ENCODE peak calls at places on chromosomes 4 and X, in seven cellular contexts. E, B, V, W, A, R and H are unnamed samples.
A peak's percentile ranks its signal among the peaks of the same experiment; 100 is the strongest.

GRCh38 chr4:159505275-159505975 is 402.5 kb downstream of the RAPGEF2 start:
- DNase-seq in R (no peak), B (no peak), V (no peak), A (no peak), W (no peak), E (no peak), H (no peak)

GRCh38 chrX:12013220-12013619 is 125.1 kb upstream of the FRMPD4 start:
- DNase-seq in A (no peak), V (no peak), W (no peak), B (no peak), E (no peak), R (no peak), H (no peak)

GRCh38 chrX:9884031-9884779 is 83.0 kb upstream of the CLDN34 start:
- DNase-seq in B (no peak), W (no peak), V (no peak), R (no peak), E (no peak), A (no peak), H (no peak)

GRCh38 chr4:48261288-48261687 is 8.3 kb downstream of the TEC start:
- DNase-seq in W (no peak), V (no peak), A (no peak), B (no peak), R (no peak), E (no peak), H (no peak)

GRCh38 chr4:78654809-78655208 is 103.2 kb downstream of the ANXA3 start:
- DNase-seq in B (no peak), V (no peak), A (no peak), R (no peak), W (no peak), E (no peak), H (no peak)

GRCh38 chrX:119482497-119483480 is 14.5 kb downstream of the SLC25A5 start:
- DNase-seq in A (no peak), R (no peak), E (peak; percentile 78), V (peak; percentile 73), B (no peak), W (peak; percentile 71), H (peak; percentile 84)

GRCh38 chr4:163666335-163666888 is 171.9 kb downstream of the TMA16 start:
- DNase-seq in B (no peak), V (no peak), E (no peak), A (no peak), W (no peak), R (no peak), H (no peak)

GRCh38 chrX:118499295-118499694 is 3.7 kb downstream of the DOCK11 start:
- DNase-seq in A (no peak), W (no peak), E (peak; percentile 47), R (no peak), V (peak; percentile 39), B (no peak), H (no peak)

GRCh38 chrX:130694983-130695382 is 208.0 kb downstream of the ENOX2 start:
- DNase-seq in B (no peak), W (peak; percentile 41), R (no peak), E (no peak), A (no peak), V (no peak), H (no peak)

GRCh38 chr4:40736910-40737309 is 12.8 kb upstream of the NSUN7 start:
- DNase-seq in R (peak; percentile 21), B (peak; percentile 31), E (no peak), A (no peak), W (no peak), V (no peak), H (peak; percentile 9)

GRCh38 chr4:108165601-108166000 is 3.1 kb downstream of the LEF1 start:
- DNase-seq in E (no peak), A (no peak), V (no peak), R (no peak), W (no peak), B (no peak), H (no peak)

GRCh38 chr4:154626793-154627484 is 14.5 kb upstream of the FGG start:
- DNase-seq in R (peak; percentile 49), E (peak; percentile 80), W (peak; percentile 63), B (peak; percentile 63), V (peak; percentile 84), A (no peak), H (peak; percentile 32)

GRCh38 chrX:130120746-130121504 is 10.6 kb upstream of the ELF4 start:
- DNase-seq in W (peak; percentile 74), A (no peak), B (no peak), V (peak; percentile 77), E (peak; percentile 79), R (peak; percentile 33), H (peak; percentile 87)

GRCh38 chr4:165505991-165506779 is 127.4 kb downstream of the CPE start:
- DNase-seq in B (no peak), W (no peak), A (no peak), R (peak; percentile 69), E (no peak), V (no peak), H (no peak)

GRCh38 chrX:129980540-129981206 is 1.8 kb upstream of the BCORL1 start:
- DNase-seq in E (peak; percentile 64), B (no peak), A (no peak), V (peak; percentile 57), R (peak; percentile 25), W (no peak), H (no peak)

GRCh38 chr4:38857354-38858096 is 908 bp upstream of the TLR6 start:
- DNase-seq in E (no peak), A (peak; percentile 82), R (no peak), B (peak; percentile 92), V (no peak), W (peak; percentile 23), H (no peak)

DNA sequence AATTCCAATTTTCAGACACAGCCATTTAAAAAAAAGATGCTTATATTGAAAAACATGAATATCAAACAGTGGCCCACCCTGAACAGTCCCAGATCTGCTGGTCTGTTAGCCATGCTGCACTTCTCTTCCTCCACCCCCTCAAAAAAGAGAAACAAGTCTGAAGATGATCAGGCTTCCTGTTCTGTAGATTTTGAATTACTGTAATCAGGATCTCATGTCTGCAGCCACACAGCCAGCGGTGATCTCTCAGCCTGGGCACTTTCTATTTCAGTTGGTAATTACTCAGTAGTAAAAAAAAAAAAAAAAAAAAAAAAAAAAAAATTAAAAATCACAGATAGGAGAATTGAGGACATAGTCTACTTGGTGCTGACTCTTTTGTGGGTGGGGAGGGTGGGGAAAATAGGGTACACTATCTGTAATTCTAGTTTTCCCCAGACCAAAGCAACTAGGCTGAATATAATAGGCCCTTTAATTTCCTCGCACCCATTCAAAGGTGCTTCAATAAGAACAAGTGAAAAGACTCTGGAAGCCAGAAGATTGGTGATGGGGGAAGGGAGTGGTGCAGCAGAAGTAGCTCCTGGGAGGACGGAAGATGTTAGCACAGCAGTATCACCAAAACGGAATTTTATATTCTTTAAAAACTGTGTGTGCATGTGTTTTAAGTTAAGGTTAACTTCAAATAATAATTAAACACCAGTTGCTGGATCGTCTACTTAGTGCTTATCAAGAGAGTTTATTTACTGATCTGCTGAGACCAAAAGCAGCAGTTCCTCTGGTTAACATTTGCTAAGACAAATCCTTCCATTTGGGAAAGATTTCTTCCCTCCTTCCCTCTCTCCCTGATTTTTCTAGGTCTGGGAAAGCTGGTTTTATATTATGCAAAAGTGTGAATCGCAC is 47.1 kb downstream of the SPRY1 start:
- DNase-seq in B (no peak), V (no peak), W (no peak), E (no peak), R (no peak), A (peak; percentile 54), H (no peak)
- TF ChIP-seq SP1 in B (no peak), V (no peak), W (no peak), E (no peak), R (no peak), A (no peak), H (no peak)

GRCh38 chr4:175708739-175709138 is 103.3 kb downstream of the GPM6A start:
- DNase-seq in B (no peak), R (no peak), A (no peak), E (no peak), V (no peak), W (no peak), H (no peak)

GRCh38 chr4:175703956-175704600 is 108.0 kb downstream of the GPM6A start:
- DNase-seq in E (no peak), V (no peak), W (no peak), A (no peak), R (no peak), B (no peak), H (no peak)

GRCh38 chr4:175702703-175703102 is 109.4 kb downstream of the GPM6A start:
- DNase-seq in V (no peak), A (no peak), W (no peak), E (no peak), B (no peak), R (no peak), H (no peak)

DNA sequence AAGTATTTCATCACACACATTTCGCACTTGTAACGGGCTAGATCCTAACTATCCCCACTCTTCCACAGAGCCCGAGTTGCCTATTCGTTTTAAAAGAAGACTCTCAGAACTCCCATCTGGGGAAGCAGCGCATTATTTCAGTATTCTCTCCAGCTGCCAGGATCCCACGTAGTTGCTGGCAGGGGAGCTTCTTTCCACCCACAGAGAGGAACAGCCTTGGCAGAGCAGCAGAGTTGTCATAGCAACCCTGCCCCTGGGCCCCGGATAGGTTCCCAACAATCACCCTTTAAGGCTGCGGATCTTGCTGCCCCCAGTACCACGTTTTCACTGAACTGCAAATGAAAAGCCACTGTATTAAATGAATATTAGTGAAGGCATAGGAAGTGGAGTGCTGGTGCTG is 106.7 kb downstream of the GPM6A start:
- DNase-seq in B (no peak), V (peak; percentile 55), W (no peak), E (peak; percentile 63), R (no peak), A (no peak), H (peak; percentile 9)
- TF ChIP-seq SP1 in B (no peak), V (no peak), W (no peak), E (no peak), R (no peak), A (no peak), H (no peak)

DNA sequence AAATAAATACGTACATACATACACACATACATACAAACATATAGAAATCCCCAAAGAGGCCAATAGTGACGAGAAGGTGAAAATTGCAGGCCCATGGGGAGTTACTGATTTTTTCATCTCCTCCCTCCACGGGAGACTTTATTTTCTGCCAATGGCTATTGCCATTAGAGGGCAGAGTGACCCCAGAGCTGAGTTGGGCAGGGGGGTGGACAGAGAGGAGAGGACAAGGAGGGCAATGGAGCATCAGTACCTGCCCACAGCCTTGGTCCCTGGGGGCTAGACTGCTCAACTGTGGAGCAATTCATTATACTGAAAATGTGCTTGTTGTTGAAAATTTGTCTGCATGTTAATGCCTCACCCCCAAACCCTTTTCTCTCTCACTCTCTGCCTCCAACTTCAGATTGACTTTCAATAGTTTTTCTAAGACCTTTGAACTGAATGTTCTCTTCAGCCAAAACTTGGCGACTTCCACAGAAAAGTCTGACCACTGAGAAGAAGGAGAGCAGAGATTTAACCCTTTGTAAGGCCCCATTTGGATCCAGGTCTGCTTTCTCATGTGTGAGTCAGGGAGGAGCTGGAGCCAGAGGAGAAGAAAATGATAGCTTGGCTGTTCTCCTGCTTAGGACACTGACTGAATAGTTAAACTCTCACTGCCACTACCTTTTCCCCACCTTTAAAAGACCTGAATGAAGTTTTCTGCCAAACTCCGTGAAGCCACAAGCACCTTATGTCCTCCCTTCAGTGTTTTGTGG is 180.7 kb downstream of the AR start:
- DNase-seq in W (no peak), A (no peak), B (no peak), R (no peak), V (peak; percentile 10), E (no peak), H (no peak)
- TF ChIP-seq SP1 in W (no peak), A (no peak), B (no peak), R (no peak), V (no peak), E (no peak), H (no peak)

DNA sequence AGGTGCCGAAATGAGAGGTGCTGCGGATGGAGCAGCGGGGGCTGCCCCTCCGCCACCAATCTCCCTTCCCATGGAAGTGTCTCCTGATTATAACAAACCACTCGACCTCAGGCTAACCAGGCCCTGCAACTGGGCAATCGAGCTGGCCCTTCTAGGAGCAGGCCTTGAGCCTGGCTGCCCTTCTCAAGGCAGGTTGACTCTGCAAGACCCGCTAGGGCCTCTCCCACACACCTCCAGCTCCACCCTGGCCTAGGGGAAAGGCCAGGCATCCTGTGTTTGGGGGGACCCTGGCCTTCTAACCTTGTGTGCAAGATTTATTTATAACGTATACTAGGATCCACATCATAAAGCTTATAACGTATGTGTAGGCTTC is 3.7 kb upstream of the BCOR start:
- DNase-seq in W (no peak), V (no peak), E (no peak), R (no peak), A (no peak), B (no peak), H (no peak)
- TF ChIP-seq SP1 in W (no peak), V (no peak), E (no peak), R (no peak), A (no peak), B (no peak), H (no peak)